ENCODE peak calls at places on chromosome 17, in eight cellular contexts. P is endothelial cell of umbilical vein, M is stomach, E is HCT116, A is ovary, U is uterus, L is A549, W is breast epithelium. H is an unnamed sample.
A peak's percentile ranks its signal among the peaks of the same experiment; 100 is the strongest.

GRCh38 chr17:55167024-55167721 is 97.6 kb upstream of the HLF start:
- DNase-seq in A (no peak), E (no peak), W (no peak), U (no peak), M (no peak), L (no peak), P (peak; percentile 39), H (no peak)

GRCh38 chr17:17729620-17730249 is 48.5 kb downstream of the RAI1 start:
- DNase-seq in L (peak; percentile 48), A (no peak), P (no peak), M (peak; percentile 53), U (no peak), E (peak; percentile 19), W (no peak), H (peak; percentile 59)

GRCh38 chr17:61250335-61250890 is 149.2 kb upstream of the TBX2 start:
- DNase-seq in P (no peak), E (no peak), L (peak; percentile 35), A (no peak), W (no peak), M (no peak), U (no peak), H (no peak)

GRCh38 chr17:35865412-35866355 is 3.0 kb downstream of the HEATR9 start:
- DNase-seq in A (no peak), W (no peak), P (peak; percentile 25), U (no peak), L (no peak), M (no peak), E (no peak), H (no peak)

GRCh38 chr17:16406742-16407674 is 8.4 kb upstream of the TRPV2 start:
- DNase-seq in W (peak; percentile 36), M (no peak), L (peak; percentile 64), U (peak; percentile 59), P (no peak), E (no peak), A (peak; percentile 60), H (peak; percentile 25)

GRCh38 chr17:72244494-72244893 is 123.7 kb downstream of the SOX9 start:
- DNase-seq in M (no peak), P (no peak), W (no peak), L (no peak), E (no peak), A (no peak), U (no peak), H (no peak)

GRCh38 chr17:17088511-17089205 is 46.4 kb downstream of the MPRIP start:
- DNase-seq in U (peak; percentile 8), W (no peak), M (no peak), L (no peak), E (no peak), P (no peak), A (peak; percentile 23), H (no peak)

GRCh38 chr17:66123163-66123562 is 68.8 kb downstream of the CEP112 start:
- DNase-seq in P (no peak), M (no peak), W (no peak), E (peak; percentile 15), A (no peak), U (no peak), L (no peak), H (no peak)

GRCh38 chr17:21370430-21370829 is 5.7 kb upstream of the KCNJ12 start:
- DNase-seq in U (no peak), L (no peak), A (peak; percentile 51), P (no peak), W (no peak), M (no peak), E (no peak), H (peak; percentile 38)

GRCh38 chr17:68602267-68602644 is 1.1 kb upstream of the FAM20A start:
- DNase-seq in W (no peak), M (no peak), P (no peak), E (no peak), L (no peak), A (no peak), U (no peak), H (no peak)

GRCh38 chr17:7704601-7705268 is at the start of gene EFNB3:
- DNase-seq in L (peak; percentile 38), E (no peak), U (no peak), W (no peak), A (peak; percentile 59), P (no peak), M (no peak), H (no peak)

GRCh38 chr17:80559688-80560290 is 15.2 kb downstream of the RPTOR start:
- DNase-seq in P (no peak), E (no peak), A (no peak), L (no peak), M (no peak), W (no peak), U (no peak), H (no peak)

GRCh38 chr17:63185420-63185819 is 219.4 kb downstream of the TANC2 start:
- DNase-seq in U (no peak), M (no peak), E (no peak), L (no peak), P (no peak), A (no peak), W (no peak), H (no peak)

GRCh38 chr17:78739331-78739853 is 42.7 kb downstream of the CYTH1 start:
- DNase-seq in P (no peak), W (no peak), M (no peak), U (no peak), E (no peak), L (no peak), A (no peak), H (no peak)

GRCh38 chr17:74920679-74921044 is 2.4 kb downstream of the USH1G start:
- DNase-seq in A (no peak), L (no peak), E (no peak), P (no peak), M (no peak), W (no peak), U (no peak), H (no peak)

DNA sequence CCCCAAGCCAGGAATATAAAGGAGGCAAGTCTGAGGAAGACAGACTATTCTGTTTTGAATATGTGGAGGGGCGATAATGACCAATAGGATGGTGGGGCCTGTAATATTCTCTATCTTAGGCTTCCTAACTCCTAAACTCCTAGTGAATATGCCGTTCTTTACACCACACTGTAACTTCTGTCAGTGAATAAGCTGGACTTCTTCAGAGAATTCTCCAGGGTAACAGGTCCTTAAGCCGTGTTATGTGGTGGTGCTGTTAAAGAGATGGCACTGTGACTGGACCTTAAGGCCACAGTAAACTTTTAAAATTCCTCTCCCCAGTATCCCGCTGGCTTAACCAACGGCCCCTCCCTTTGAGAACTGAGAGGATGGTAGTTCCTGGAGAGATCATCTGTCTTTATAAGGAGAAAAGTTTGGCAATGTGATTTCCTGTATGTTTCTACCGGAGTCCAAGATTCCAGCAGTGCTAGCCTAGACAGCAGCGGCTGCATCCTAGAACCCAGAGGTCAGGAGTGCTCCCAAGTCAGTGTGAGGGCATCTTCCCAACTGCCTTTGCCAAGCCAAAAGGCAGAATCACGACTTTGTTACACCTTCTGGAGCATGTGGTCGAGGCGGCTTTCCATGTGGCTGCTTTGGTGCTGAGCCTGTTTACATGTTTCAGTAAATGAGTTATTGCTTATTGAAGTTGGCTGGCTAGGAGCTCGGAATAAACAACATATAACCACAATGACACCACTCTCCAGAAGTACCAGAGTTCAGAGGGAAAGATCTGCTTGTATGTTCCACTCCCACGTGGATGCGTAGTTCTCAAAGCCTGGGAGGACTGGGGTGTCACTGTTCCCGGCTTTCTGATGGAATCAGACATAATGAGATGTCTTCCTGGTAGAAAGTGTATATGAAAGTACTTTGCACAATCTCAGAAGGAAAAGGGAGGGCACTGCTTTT is 41.0 kb downstream of the TUBD1 start:
- DNase-seq in A (peak; percentile 80), W (peak; percentile 75), M (peak; percentile 47), P (no peak), E (no peak), U (peak; percentile 64), L (peak; percentile 90), H (no peak)
- TF ChIP-seq POLR2A in A (peak; percentile 21), W (no peak), M (no peak), P (no peak), E (no peak), U (no peak), L (no peak), H (no peak)

GRCh38 chr17:76732734-76733617 is 4.2 kb downstream of the SRSF2 start:
- DNase-seq in W (no peak), P (no peak), E (no peak), L (no peak), M (no peak), U (no peak), A (no peak), H (no peak)
- TF ChIP-seq POLR2A in W (no peak), P (peak; percentile 52), E (no peak), L (no peak), M (no peak), U (no peak), A (no peak), H (peak; percentile 47)

DNA sequence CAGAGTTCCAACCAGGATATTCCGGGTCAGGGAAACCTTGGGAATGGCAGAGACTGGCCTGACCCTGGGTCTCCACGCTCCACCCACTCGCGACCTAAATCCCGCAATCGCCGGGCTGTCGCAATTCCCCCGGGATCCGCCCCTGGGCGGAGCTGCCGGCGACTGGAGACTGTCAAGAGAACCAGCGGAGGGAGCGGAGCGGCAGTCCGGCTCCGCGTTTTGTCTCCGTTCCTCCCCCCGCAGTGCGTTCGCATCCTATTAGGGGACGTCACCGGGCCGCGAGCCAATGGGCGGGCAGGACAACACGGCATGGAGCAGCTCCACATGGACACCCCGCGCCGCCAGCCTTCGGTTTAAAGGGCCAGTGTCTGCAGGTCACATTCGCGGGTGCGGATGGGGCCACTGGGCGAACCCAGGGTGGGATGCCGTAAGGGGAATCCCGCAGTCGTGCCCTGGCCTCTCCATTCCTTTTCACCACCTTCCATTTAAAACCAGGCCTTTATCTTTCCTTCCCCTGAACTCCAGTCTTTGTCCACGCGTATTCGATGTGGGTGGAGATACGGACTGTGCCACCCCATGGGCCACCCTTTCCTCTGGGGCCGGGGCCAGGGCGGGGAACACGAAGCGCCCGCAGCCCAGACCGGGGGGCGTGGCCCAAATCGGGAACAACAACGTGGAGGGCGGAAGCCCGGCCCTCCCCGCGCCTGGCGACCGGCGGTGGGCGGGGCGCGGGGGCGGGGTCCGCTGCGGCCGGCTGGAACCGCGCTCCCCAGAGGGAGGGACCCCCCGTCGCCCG is 764 bp upstream of the MNT start:
- DNase-seq in E (peak; percentile 98), U (peak; percentile 100), M (peak; percentile 100), W (peak; percentile 100), L (peak; percentile 100), A (peak; percentile 100), P (peak; percentile 100), H (peak; percentile 99)
- TF ChIP-seq POLR2A in E (no peak), U (no peak), M (no peak), W (peak; percentile 48), L (no peak), A (peak; percentile 60), P (no peak), H (peak; percentile 13)

GRCh38 chr17:50175035-50175788 is 9.4 kb downstream of the SGCA start:
- DNase-seq in M (no peak), A (no peak), P (no peak), U (no peak), L (no peak), W (no peak), E (no peak), H (no peak)
- TF ChIP-seq POLR2A in M (no peak), A (no peak), P (no peak), U (no peak), L (no peak), W (no peak), E (no peak), H (no peak)

DNA sequence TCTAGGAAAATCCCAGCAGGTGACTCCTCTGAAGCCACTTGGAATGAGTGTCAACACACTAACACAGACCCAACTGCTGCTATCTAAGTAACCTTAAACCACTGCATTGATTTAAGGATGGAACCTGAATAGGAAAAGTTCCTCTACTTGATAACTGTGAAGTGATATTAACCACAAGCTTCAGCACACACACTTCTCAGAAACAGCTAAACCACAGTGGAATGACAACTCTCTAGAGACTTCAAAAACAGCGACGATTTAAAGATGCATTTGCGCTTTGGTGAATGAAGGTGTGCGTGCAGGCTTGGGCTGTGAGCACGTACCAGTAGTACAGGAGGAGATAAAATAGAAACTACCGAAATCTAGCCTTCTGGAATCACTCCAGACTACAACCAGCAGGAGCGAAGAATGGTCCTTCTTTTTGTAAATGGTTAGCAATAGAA is 137.6 kb upstream of the CORO6 start:
- DNase-seq in A (no peak), W (no peak), L (no peak), M (no peak), P (peak; percentile 57), U (no peak), E (no peak), H (peak; percentile 29)
- TF ChIP-seq POLR2A in A (no peak), W (no peak), L (no peak), M (no peak), P (no peak), U (no peak), E (no peak), H (no peak)

H was measured in erythroblast.